ENCODE peak calls at places on chromosomes 11 and 22, in six cellular contexts. One of them, this sample, is unnamed.

GRCh38 chr11:102869354-102869753 is 5.4 kb downstream of the MMP12 start:
- DNase-seq in fibroblast of pulmonary artery: no peak
- DNase-seq in NB4: no peak
- DNase-seq in HCT116: no peak
- DNase-seq in GM13976: no peak
- DNase-seq in IMR-90: no peak
- DNase-seq in this sample: no peak

GRCh38 chr22:45680932-45681700 is 9.5 kb downstream of the ATXN10 start:
- DNase-seq in GM13976: no peak
- DNase-seq in IMR-90: peak
- DNase-seq in HCT116: no peak
- DNase-seq in fibroblast of pulmonary artery: peak
- DNase-seq in NB4: no peak
- DNase-seq in this sample: no peak

GRCh38 chr22:38262051-38262795 is 10.6 kb downstream of the TMEM184B start:
- DNase-seq in GM13976: peak
- DNase-seq in HCT116: no peak
- DNase-seq in fibroblast of pulmonary artery: no peak
- DNase-seq in NB4: peak
- DNase-seq in IMR-90: no peak
- DNase-seq in this sample: peak

GRCh38 chr11:72534859-72535547 is 100.7 kb upstream of the CLPB start:
- DNase-seq in GM13976: no peak
- DNase-seq in fibroblast of pulmonary artery: no peak
- DNase-seq in HCT116: peak
- DNase-seq in NB4: no peak
- DNase-seq in IMR-90: no peak
- DNase-seq in this sample: no peak

GRCh38 chr22:20018001-20018400 is 1.4 kb upstream of the ARVCF start:
- DNase-seq in fibroblast of pulmonary artery: no peak
- DNase-seq in IMR-90: no peak
- DNase-seq in HCT116: no peak
- DNase-seq in NB4: no peak
- DNase-seq in GM13976: no peak
- DNase-seq in this sample: no peak

GRCh38 chr11:19892387-19892786 is 179.8 kb downstream of the NAV2 start:
- DNase-seq in NB4: no peak
- DNase-seq in IMR-90: no peak
- DNase-seq in fibroblast of pulmonary artery: no peak
- DNase-seq in HCT116: no peak
- DNase-seq in GM13976: no peak
- DNase-seq in this sample: no peak

GRCh38 chr11:124535552-124536232 is 7.8 kb downstream of the OR8B12 start:
- DNase-seq in GM13976: no peak
- DNase-seq in IMR-90: peak
- DNase-seq in HCT116: no peak
- DNase-seq in fibroblast of pulmonary artery: peak
- DNase-seq in NB4: peak
- DNase-seq in this sample: no peak

GRCh38 chr11:130403301-130403804 is 25.1 kb downstream of the ADAMTS8 start:
- DNase-seq in HCT116: no peak
- DNase-seq in NB4: no peak
- DNase-seq in fibroblast of pulmonary artery: peak
- DNase-seq in IMR-90: peak
- DNase-seq in GM13976: no peak
- DNase-seq in this sample: no peak

GRCh38 chr11:116657842-116658825 is 114.7 kb downstream of the BUD13 start:
- DNase-seq in GM13976: no peak
- DNase-seq in NB4: peak
- DNase-seq in fibroblast of pulmonary artery: no peak
- DNase-seq in IMR-90: no peak
- DNase-seq in HCT116: no peak
- DNase-seq in this sample: no peak

GRCh38 chr11:63613517-63614135 is 607 bp downstream of the PLAAT3 start:
- DNase-seq in GM13976: peak
- DNase-seq in fibroblast of pulmonary artery: no peak
- DNase-seq in NB4: no peak
- DNase-seq in HCT116: no peak
- DNase-seq in IMR-90: no peak
- DNase-seq in this sample: no peak

GRCh38 chr11:66317322-66317765 is 500 bp upstream of the CD248 start:
- DNase-seq in NB4: peak
- DNase-seq in HCT116: no peak
- DNase-seq in IMR-90: peak
- DNase-seq in GM13976: no peak
- DNase-seq in fibroblast of pulmonary artery: peak
- DNase-seq in this sample: no peak

GRCh38 chr11:80327971-80328614 is 887.3 kb upstream of the TENM4 start:
- DNase-seq in fibroblast of pulmonary artery: no peak
- DNase-seq in IMR-90: no peak
- DNase-seq in NB4: no peak
- DNase-seq in HCT116: no peak
- DNase-seq in GM13976: no peak
- DNase-seq in this sample: no peak

GRCh38 chr11:20161230-20161918 is 1.1 kb upstream of the DBX1 start:
- DNase-seq in NB4: no peak
- DNase-seq in fibroblast of pulmonary artery: no peak
- DNase-seq in IMR-90: no peak
- DNase-seq in HCT116: no peak
- DNase-seq in GM13976: peak
- DNase-seq in this sample: no peak

GRCh38 chr22:44862981-44863860 is 110.8 kb downstream of the ARHGAP8 start:
- DNase-seq in fibroblast of pulmonary artery: no peak
- DNase-seq in GM13976: no peak
- DNase-seq in HCT116: peak
- DNase-seq in IMR-90: no peak
- DNase-seq in NB4: peak
- DNase-seq in this sample: no peak

GRCh38 chr11:2928605-2929510 is at the start of gene PHLDA2:
- DNase-seq in GM13976: peak
- DNase-seq in NB4: peak
- DNase-seq in HCT116: peak
- DNase-seq in fibroblast of pulmonary artery: peak
- DNase-seq in IMR-90: peak
- DNase-seq in this sample: no peak

GRCh38 chr11:123045101-123045500 is 16.8 kb downstream of the HSPA8 start:
- DNase-seq in fibroblast of pulmonary artery: no peak
- DNase-seq in GM13976: no peak
- DNase-seq in IMR-90: no peak
- DNase-seq in NB4: no peak
- DNase-seq in HCT116: no peak
- DNase-seq in this sample: no peak

GRCh38 chr22:27110985-27111451 is 453.6 kb downstream of the MIAT start:
- DNase-seq in HCT116: no peak
- DNase-seq in GM13976: no peak
- DNase-seq in NB4: no peak
- DNase-seq in fibroblast of pulmonary artery: peak
- DNase-seq in IMR-90: peak
- DNase-seq in this sample: no peak

GRCh38 chr22:40414306-40414705 is 43.9 kb downstream of the SGSM3 start:
- DNase-seq in NB4: no peak
- DNase-seq in IMR-90: peak
- DNase-seq in HCT116: no peak
- DNase-seq in GM13976: no peak
- DNase-seq in fibroblast of pulmonary artery: no peak
- DNase-seq in this sample: no peak

GRCh38 chr22:26589367-26589844 is 526 bp downstream of the TPST2 start:
- DNase-seq in IMR-90: peak
- DNase-seq in NB4: peak
- DNase-seq in HCT116: no peak
- DNase-seq in GM13976: peak
- DNase-seq in fibroblast of pulmonary artery: no peak
- DNase-seq in this sample: no peak

GRCh38 chr22:45340323-45340722 is 30.6 kb downstream of the FAM118A start:
- DNase-seq in HCT116: no peak
- DNase-seq in GM13976: no peak
- DNase-seq in fibroblast of pulmonary artery: no peak
- DNase-seq in IMR-90: no peak
- DNase-seq in NB4: no peak
- DNase-seq in this sample: no peak

GRCh38 chr11:35234836-35235235 is 95.9 kb downstream of the CD44 start:
- DNase-seq in NB4: no peak
- DNase-seq in HCT116: no peak
- DNase-seq in fibroblast of pulmonary artery: no peak
- DNase-seq in IMR-90: peak
- DNase-seq in GM13976: no peak
- DNase-seq in this sample: no peak

GRCh38 chr22:46299101-46299500 is 2.4 kb downstream of the GTSE1 start:
- DNase-seq in GM13976: no peak
- DNase-seq in IMR-90: no peak
- DNase-seq in NB4: no peak
- DNase-seq in HCT116: no peak
- DNase-seq in fibroblast of pulmonary artery: no peak
- DNase-seq in this sample: no peak

GRCh38 chr11:6502382-6502781 is 5.3 kb downstream of the DNHD1 start:
- DNase-seq in IMR-90: no peak
- DNase-seq in NB4: no peak
- DNase-seq in HCT116: no peak
- DNase-seq in fibroblast of pulmonary artery: no peak
- DNase-seq in GM13976: no peak
- DNase-seq in this sample: no peak

GRCh38 chr11:61587951-61588695 is 7.2 kb upstream of the SYT7 start:
- DNase-seq in NB4: peak
- DNase-seq in IMR-90: no peak
- DNase-seq in GM13976: peak
- DNase-seq in fibroblast of pulmonary artery: no peak
- DNase-seq in HCT116: peak
- DNase-seq in this sample: no peak

GRCh38 chr11:27358306-27358705 is 4.7 kb downstream of the CCDC34 start:
- DNase-seq in IMR-90: no peak
- DNase-seq in fibroblast of pulmonary artery: peak
- DNase-seq in HCT116: no peak
- DNase-seq in GM13976: no peak
- DNase-seq in NB4: no peak
- DNase-seq in this sample: no peak

GRCh38 chr22:36194971-36195370 is 6.6 kb downstream of the APOL4 start:
- DNase-seq in NB4: peak
- DNase-seq in IMR-90: peak
- DNase-seq in GM13976: peak
- DNase-seq in HCT116: peak
- DNase-seq in fibroblast of pulmonary artery: peak
- DNase-seq in this sample: peak

GRCh38 chr11:79249341-79249993 is 191.4 kb downstream of the TENM4 start:
- DNase-seq in NB4: no peak
- DNase-seq in GM13976: no peak
- DNase-seq in fibroblast of pulmonary artery: peak
- DNase-seq in HCT116: no peak
- DNase-seq in IMR-90: peak
- DNase-seq in this sample: no peak

GRCh38 chr11:91802475-91802874 is 422.1 kb upstream of the FAT3 start:
- DNase-seq in NB4: no peak
- DNase-seq in HCT116: no peak
- DNase-seq in fibroblast of pulmonary artery: no peak
- DNase-seq in GM13976: no peak
- DNase-seq in IMR-90: no peak
- DNase-seq in this sample: no peak

GRCh38 chr22:47878460-47878859 is 1116.0 kb downstream of the TBC1D22A start:
- DNase-seq in GM13976: no peak
- DNase-seq in HCT116: no peak
- DNase-seq in IMR-90: no peak
- DNase-seq in NB4: no peak
- DNase-seq in fibroblast of pulmonary artery: no peak
- DNase-seq in this sample: no peak
- TF ChIP-seq CTCF in GM13976: no peak
- TF ChIP-seq CTCF in HCT116: no peak
- TF ChIP-seq CTCF in IMR-90: no peak
- TF ChIP-seq CTCF in NB4: no peak
- TF ChIP-seq CTCF in fibroblast of pulmonary artery: no peak
- TF ChIP-seq CTCF in this sample: no peak

DNA sequence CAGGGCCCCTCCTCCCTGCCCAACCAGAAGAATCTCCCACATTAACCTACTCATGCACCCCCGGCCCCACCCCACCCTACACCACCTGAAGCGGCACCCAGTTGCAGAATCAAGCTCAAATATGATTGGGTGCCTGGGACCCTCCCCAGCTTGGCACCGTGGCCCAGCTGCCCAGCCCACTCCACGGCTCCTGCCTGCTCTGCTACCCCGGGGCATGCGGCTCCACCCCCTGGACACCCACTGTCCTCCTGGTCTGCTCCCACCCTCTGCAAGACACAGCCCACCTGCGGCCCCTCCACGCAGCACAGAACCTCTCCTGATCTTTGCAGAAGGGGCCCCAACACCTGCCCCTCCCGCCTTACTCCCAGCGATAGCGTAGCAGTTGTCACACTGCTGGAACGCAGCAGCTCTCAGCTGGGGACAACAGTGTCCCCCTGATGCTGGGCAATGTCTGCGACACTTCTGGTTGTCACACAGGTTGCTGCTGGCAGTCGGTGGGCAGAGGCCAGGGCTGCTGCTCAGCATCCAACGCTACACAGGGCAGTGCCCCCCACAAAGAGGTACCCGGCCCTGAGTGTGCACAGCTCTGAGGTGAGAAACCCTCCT is 32.0 kb upstream of the TESMIN start:
- DNase-seq in GM13976: no peak
- DNase-seq in NB4: no peak
- DNase-seq in IMR-90: no peak
- DNase-seq in HCT116: no peak
- DNase-seq in fibroblast of pulmonary artery: no peak
- DNase-seq in this sample: no peak
- TF ChIP-seq CTCF in GM13976: no peak
- TF ChIP-seq CTCF in NB4: no peak
- TF ChIP-seq CTCF in IMR-90: no peak
- TF ChIP-seq CTCF in HCT116: no peak
- TF ChIP-seq CTCF in fibroblast of pulmonary artery: no peak
- TF ChIP-seq CTCF in this sample: no peak

DNA sequence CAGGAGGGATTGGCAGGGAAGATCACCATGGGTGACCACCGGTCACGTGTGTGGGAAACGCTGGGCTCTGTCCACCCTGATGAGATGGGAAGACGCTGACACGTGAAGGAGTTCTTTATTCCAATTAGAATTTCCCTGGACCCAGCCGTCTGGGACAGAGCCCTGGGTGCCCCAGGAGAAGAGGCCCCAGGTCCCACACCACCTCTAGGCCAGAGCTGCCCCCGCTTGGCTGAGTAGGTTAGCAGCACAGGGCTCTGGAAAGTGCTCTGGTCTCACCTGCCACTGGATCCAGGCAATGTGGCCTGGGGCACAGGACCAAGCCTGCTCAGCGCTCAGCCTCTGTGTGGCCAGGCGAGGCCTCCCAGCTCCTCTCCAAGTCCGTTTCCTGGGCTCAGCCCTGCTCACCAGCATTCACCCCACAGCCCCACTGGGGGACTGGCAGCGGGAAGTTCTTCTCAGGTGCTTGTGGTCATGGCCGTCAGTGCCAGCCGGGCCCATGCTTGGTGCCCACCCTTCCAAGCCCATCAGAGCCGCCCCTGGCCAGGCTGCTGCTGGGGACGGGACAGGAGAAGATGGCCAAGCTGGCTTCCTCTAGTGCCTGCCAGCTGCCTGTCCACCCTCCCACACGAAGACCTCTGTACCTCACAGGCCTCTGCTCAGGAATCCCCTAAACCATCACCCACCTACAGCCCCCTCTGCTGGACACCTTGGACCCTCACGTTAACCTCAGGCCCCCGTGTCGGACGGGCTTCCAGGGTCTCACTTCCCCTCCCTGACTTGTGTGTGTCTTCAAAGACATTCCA is 62.5 kb upstream of the FGF3 start:
- DNase-seq in NB4: peak
- DNase-seq in GM13976: no peak
- DNase-seq in HCT116: no peak
- DNase-seq in fibroblast of pulmonary artery: no peak
- DNase-seq in IMR-90: no peak
- DNase-seq in this sample: no peak
- TF ChIP-seq CTCF in NB4: peak
- TF ChIP-seq CTCF in GM13976: no peak
- TF ChIP-seq CTCF in HCT116: peak
- TF ChIP-seq CTCF in fibroblast of pulmonary artery: peak
- TF ChIP-seq CTCF in IMR-90: no peak
- TF ChIP-seq CTCF in this sample: no peak

GRCh38 chr22:28922540-28923244 is 39.3 kb downstream of the ZNRF3 start:
- DNase-seq in HCT116: no peak
- DNase-seq in IMR-90: no peak
- DNase-seq in fibroblast of pulmonary artery: no peak
- DNase-seq in NB4: no peak
- DNase-seq in GM13976: no peak
- DNase-seq in this sample: no peak
- TF ChIP-seq CTCF in HCT116: no peak
- TF ChIP-seq CTCF in IMR-90: no peak
- TF ChIP-seq CTCF in fibroblast of pulmonary artery: no peak
- TF ChIP-seq CTCF in NB4: no peak
- TF ChIP-seq CTCF in GM13976: no peak
- TF ChIP-seq CTCF in this sample: no peak

This sample was measured in MM.1S.